ENCODE peak calls at places on chromosome 19, in seven cellular contexts. One of them, this sample, is unnamed.

GRCh38 chr19:54255105-54255775 is 1.8 kb downstream of the LILRB5 start:
- DNase-seq in stimulated activated naive CD4-positive, alpha-beta T cell: no peak
- DNase-seq in fibroblast of villous mesenchyme: no peak
- DNase-seq in mesendoderm: peak; percentile 17
- DNase-seq in NCI-H1436: no peak
- DNase-seq in activated T-cell treated with anti-CD3 and anti-CD28 coated beads, Interleukin-2, amount 50 U/mL, for 72 hours: no peak
- DNase-seq in astrocyte of the spinal cord: no peak
- DNase-seq in this sample: no peak

GRCh38 chr19:45780448-45781281 is 1.6 kb downstream of the DMPK start:
- DNase-seq in stimulated activated naive CD4-positive, alpha-beta T cell: no peak
- DNase-seq in fibroblast of villous mesenchyme: peak; percentile 21
- DNase-seq in mesendoderm: no peak
- DNase-seq in NCI-H1436: no peak
- DNase-seq in activated T-cell treated with anti-CD3 and anti-CD28 coated beads, Interleukin-2, amount 50 U/mL, for 72 hours: no peak
- DNase-seq in astrocyte of the spinal cord: no peak
- DNase-seq in this sample: no peak

GRCh38 chr19:13109361-13110098 is 6.9 kb upstream of the LYL1 start:
- DNase-seq in stimulated activated naive CD4-positive, alpha-beta T cell: no peak
- DNase-seq in fibroblast of villous mesenchyme: no peak
- DNase-seq in mesendoderm: no peak
- DNase-seq in NCI-H1436: no peak
- DNase-seq in activated T-cell treated with anti-CD3 and anti-CD28 coated beads, Interleukin-2, amount 50 U/mL, for 72 hours: no peak
- DNase-seq in astrocyte of the spinal cord: no peak
- DNase-seq in this sample: no peak

GRCh38 chr19:51824603-51825002 is 29.6 kb downstream of the FPR3 start:
- DNase-seq in stimulated activated naive CD4-positive, alpha-beta T cell: no peak
- DNase-seq in fibroblast of villous mesenchyme: no peak
- DNase-seq in mesendoderm: no peak
- DNase-seq in NCI-H1436: no peak
- DNase-seq in activated T-cell treated with anti-CD3 and anti-CD28 coated beads, Interleukin-2, amount 50 U/mL, for 72 hours: no peak
- DNase-seq in astrocyte of the spinal cord: no peak
- DNase-seq in this sample: no peak

GRCh38 chr19:41427647-41428480 is 690 bp upstream of the B3GNT8 start:
- DNase-seq in stimulated activated naive CD4-positive, alpha-beta T cell: no peak
- DNase-seq in fibroblast of villous mesenchyme: peak; percentile 22
- DNase-seq in mesendoderm: peak; percentile 68
- DNase-seq in NCI-H1436: no peak
- DNase-seq in activated T-cell treated with anti-CD3 and anti-CD28 coated beads, Interleukin-2, amount 50 U/mL, for 72 hours: peak; percentile 26
- DNase-seq in astrocyte of the spinal cord: no peak
- DNase-seq in this sample: no peak

GRCh38 chr19:1847684-1848398 is 442 bp downstream of the REXO1 start:
- DNase-seq in stimulated activated naive CD4-positive, alpha-beta T cell: no peak
- DNase-seq in fibroblast of villous mesenchyme: peak; percentile 77
- DNase-seq in mesendoderm: peak; percentile 74
- DNase-seq in NCI-H1436: no peak
- DNase-seq in activated T-cell treated with anti-CD3 and anti-CD28 coated beads, Interleukin-2, amount 50 U/mL, for 72 hours: peak; percentile 39
- DNase-seq in astrocyte of the spinal cord: peak; percentile 39
- DNase-seq in this sample: no peak

GRCh38 chr19:3095375-3096191 is 1.4 kb downstream of the GNA11 start:
- DNase-seq in stimulated activated naive CD4-positive, alpha-beta T cell: peak; percentile 85
- DNase-seq in fibroblast of villous mesenchyme: peak; percentile 35
- DNase-seq in mesendoderm: peak; percentile 88
- DNase-seq in NCI-H1436: no peak
- DNase-seq in activated T-cell treated with anti-CD3 and anti-CD28 coated beads, Interleukin-2, amount 50 U/mL, for 72 hours: peak; percentile 65
- DNase-seq in astrocyte of the spinal cord: no peak
- DNase-seq in this sample: peak; percentile 33

GRCh38 chr19:49685845-49686332 is 3.5 kb upstream of the ADM5 start:
- DNase-seq in stimulated activated naive CD4-positive, alpha-beta T cell: no peak
- DNase-seq in fibroblast of villous mesenchyme: no peak
- DNase-seq in mesendoderm: no peak
- DNase-seq in NCI-H1436: no peak
- DNase-seq in activated T-cell treated with anti-CD3 and anti-CD28 coated beads, Interleukin-2, amount 50 U/mL, for 72 hours: no peak
- DNase-seq in astrocyte of the spinal cord: no peak
- DNase-seq in this sample: no peak